ENCODE peak calls at places on chromosomes 3 and 15, in five cellular contexts. M is K562, V is HepG2, L is HCT116, J is H1. S is an unnamed sample.

GRCh38 chr3:72739521-72740466 is 108.5 kb downstream of the SHQ1 start:
- DNase-seq in M (peak), V (no peak), L (no peak), J (no peak), S (no peak)

GRCh38 chr15:83112233-83112958 is 5.0 kb downstream of the TM6SF1 start:
- DNase-seq in M (peak), V (no peak), L (no peak), J (no peak), S (no peak)

GRCh38 chr15:51288143-51289065 is 50.0 kb downstream of the CYP19A1 start:
- DNase-seq in M (no peak), V (peak), L (no peak), J (no peak), S (no peak)

GRCh38 chr3:151169700-151170224 is 33.3 kb downstream of the GPR171 start:
- DNase-seq in M (no peak), V (no peak), L (no peak), J (no peak), S (no peak)

GRCh38 chr15:71291247-71291646 is 176.0 kb downstream of the THSD4 start:
- DNase-seq in M (no peak), V (no peak), L (no peak), J (no peak), S (no peak)

GRCh38 chr15:51702710-51703109 is 21.4 kb downstream of the SCG3 start:
- DNase-seq in M (peak), V (no peak), L (no peak), J (no peak), S (no peak)

GRCh38 chr15:98801234-98801561 is 152.9 kb downstream of the IGF1R start:
- DNase-seq in M (no peak), V (no peak), L (no peak), J (no peak), S (peak)

GRCh38 chr15:94263341-94264273 is 32.2 kb downstream of the MCTP2 start:
- DNase-seq in M (no peak), V (no peak), L (no peak), J (no peak), S (no peak)

GRCh38 chr3:12224181-12225147 is 64.4 kb upstream of the PPARG start:
- DNase-seq in M (no peak), V (peak), L (no peak), J (no peak), S (peak)

GRCh38 chr15:67510597-67511225 is 10.2 kb upstream of the C15orf61 start:
- DNase-seq in M (no peak), V (no peak), L (no peak), J (no peak), S (no peak)

GRCh38 chr3:19946832-19947548 is at the start of gene RAB5A:
- DNase-seq in M (peak), V (peak), L (peak), J (peak), S (peak)
- TF ChIP-seq EZH2 in M (no peak), V (no peak), L (no peak), J (no peak), S (no peak)

DNA sequence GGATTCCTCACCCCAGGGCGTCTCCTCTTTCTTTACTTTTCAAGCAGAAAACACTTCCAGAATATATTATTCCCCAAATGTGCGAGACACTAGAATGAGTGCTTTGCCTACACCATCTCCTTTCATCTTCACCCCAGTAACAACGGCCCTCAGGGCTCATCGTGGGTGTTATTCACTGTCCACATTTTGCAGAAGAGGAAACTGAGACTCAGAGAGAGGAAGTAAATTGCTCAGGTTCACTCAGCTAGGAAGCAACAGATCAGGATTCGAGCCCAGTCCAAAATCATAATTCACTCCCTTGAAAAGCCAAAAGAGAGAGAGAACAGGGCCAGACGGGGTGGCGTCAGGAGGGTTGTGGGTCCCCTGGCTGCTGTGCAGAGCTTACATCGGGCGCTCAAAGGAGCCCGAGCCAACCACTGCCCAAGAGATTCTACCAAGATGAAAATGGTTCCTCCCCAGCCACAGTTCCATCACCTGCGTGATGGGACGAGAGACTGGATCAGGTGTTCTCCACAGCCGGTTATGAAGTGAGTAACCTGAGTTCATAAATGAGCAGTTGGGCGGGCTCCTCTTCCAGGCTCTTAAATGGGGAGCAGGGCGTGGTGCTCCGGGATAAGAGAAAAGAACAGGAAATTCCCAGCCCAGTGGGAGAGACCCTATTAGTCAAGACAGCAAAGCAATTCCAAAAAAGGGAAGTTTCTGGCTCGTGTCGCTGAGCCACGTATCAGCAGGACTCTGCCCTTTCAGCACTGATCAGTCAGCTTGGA is 48.6 kb upstream of the FLNB start:
- DNase-seq in M (no peak), V (no peak), L (no peak), J (no peak), S (peak)
- TF ChIP-seq POLR2AphosphoS5 in M (no peak), V (no peak), L (no peak), J (no peak), S (no peak)

GRCh38 chr15:57859130-57859685 is 152.7 kb downstream of the POLR2M start:
- DNase-seq in M (no peak), V (no peak), L (no peak), J (no peak), S (no peak)

GRCh38 chr15:57857871-57858270 is 151.4 kb downstream of the POLR2M start:
- DNase-seq in M (no peak), V (no peak), L (no peak), J (no peak), S (no peak)

GRCh38 chr15:57861805-57862586 is 155.5 kb downstream of the POLR2M start:
- DNase-seq in M (no peak), V (no peak), L (no peak), J (no peak), S (no peak)

GRCh38 chr15:57862761-57863160 is 156.2 kb downstream of the POLR2M start:
- DNase-seq in M (no peak), V (no peak), L (no peak), J (no peak), S (no peak)

GRCh38 chr15:57861039-57861638 is 154.6 kb downstream of the POLR2M start:
- DNase-seq in M (peak), V (peak), L (peak), J (no peak), S (peak)
- H3K4me2 ChIP-seq in M (no peak), V (no peak), L (no peak), J (no peak), S (no peak)

GRCh38 chr15:96444865-96445264 is 114.4 kb downstream of the NR2F2 start:
- DNase-seq in M (no peak), V (no peak), L (no peak), J (no peak), S (no peak)

GRCh38 chr15:96448923-96449322 is 118.4 kb downstream of the NR2F2 start:
- DNase-seq in M (no peak), V (no peak), L (no peak), J (no peak), S (no peak)
- TF ChIP-seq EZH2 in M (no peak), V (no peak), L (no peak), J (no peak), S (no peak)

GRCh38 chr3:95923496-95924210 is 890.7 kb upstream of the EPHA6 start:
- DNase-seq in M (no peak), V (no peak), L (no peak), J (no peak), S (no peak)
- TF ChIP-seq POLR2AphosphoS5 in M (no peak), V (no peak), L (no peak), J (no peak), S (no peak)

DNA sequence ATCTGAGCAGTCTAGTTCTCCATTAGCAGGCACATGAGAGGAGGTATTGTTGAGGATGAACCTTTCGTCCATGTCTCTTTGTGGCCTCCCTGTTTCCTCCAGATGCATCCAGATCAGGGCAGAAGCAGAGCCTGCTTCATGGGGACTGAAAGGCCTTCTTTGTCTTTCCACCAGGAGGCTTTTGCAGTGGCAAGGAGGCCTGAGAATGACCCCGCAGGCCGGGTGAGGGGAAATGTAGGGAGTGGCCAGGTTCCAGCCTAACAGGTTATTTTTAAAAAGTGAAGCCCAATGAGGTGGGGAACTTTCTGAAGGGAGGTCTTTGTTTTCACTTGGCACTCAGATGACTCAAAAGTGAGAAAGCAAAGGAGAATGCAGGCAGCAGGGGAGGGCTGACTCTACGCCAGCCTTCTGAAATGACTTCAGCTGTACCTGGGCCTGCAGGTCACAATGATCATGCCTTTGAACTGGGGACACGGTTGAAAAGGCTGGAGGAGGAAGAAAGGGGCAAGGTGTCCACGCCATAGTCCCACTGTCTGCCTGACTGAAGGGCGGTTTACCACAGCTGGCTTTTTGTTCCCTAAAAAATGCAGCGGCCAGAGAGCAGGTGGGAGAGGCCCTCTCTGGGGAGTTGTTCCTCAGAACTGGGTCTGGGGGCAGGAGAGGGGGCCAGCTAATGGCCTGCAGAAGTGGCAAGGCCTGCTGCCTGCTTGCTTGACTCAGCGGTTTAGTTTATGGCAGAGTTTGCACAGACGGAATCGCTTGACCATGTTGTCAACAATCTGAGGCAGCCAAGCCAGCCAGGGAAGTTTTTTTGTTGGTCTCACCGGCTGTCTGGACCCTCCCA is 28.7 kb downstream of the CMTM7 start:
- DNase-seq in M (no peak), V (peak), L (peak), J (peak), S (peak)
- H3K4me2 ChIP-seq in M (no peak), V (peak), L (peak), J (peak), S (peak)

GRCh38 chr15:78811825-78812183 is 540 bp upstream of the ADAMTS7 start:
- DNase-seq in M (no peak), V (no peak), L (no peak), J (no peak), S (no peak)

GRCh38 chr15:78811124-78811824 is at the start of gene ADAMTS7:
- DNase-seq in M (peak), V (no peak), L (peak), J (peak), S (peak)

GRCh38 chr15:78808550-78808949 is 2.7 kb downstream of the ADAMTS7 start:
- DNase-seq in M (peak), V (peak), L (peak), J (no peak), S (peak)

GRCh38 chr15:78810003-78810376 is 1.3 kb downstream of the ADAMTS7 start:
- DNase-seq in M (no peak), V (no peak), L (no peak), J (no peak), S (no peak)

DNA sequence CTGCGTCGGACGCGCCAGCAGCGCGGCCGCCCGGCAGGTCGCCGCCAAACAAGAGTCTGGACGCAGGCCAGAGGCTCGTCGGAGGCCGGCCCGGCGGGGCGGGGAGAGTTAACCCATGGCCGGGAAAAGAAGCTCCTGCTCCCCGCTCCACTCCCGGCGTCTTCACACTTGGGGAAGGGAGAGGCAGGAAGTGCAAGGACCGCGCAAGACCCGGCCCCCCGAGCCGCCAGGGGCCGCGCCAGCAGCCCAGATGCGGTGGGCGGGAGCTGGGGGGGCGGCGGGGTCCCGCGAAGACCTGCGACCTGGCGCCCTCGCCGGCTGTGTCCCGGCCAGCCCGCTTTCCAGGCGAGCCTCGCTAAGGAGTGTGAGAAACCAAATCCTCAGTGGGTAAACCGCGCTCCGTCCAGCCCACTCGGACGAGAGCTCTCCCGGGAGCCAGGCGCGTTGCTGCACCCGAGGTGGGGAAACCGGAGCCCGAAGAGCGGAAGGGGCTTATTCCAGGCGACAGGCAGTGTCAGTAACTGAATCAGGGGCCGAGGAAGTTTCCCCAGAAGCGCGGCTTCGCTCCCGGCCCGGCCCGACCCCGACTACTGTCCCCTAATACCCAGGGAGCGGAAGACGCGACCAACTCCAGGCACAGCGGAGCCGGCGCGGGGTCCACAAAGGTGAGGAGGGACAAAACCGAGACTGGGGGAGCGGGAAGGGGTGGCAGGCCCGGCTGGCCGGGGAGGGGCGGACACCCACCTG is 714 bp downstream of the ADAMTS7 start:
- DNase-seq in M (no peak), V (no peak), L (no peak), J (peak), S (peak)
- TF ChIP-seq EZH2 in M (no peak), V (no peak), L (no peak), J (no peak), S (peak)

S was measured in GM23338.